ENCODE peak calls at places on chromosomes 6 and 20, in six cellular contexts. U is breast epithelium; A is cardiac muscle cell; S is left ventricle myocardium inferior; J is IMR-90; E is naive thymus-derived CD4-positive, alpha-beta T cell. O is an unnamed sample.

GRCh38 chr20:17725094-17725835 is 25.5 kb downstream of the BANF2 start:
- DNase-seq in E (no peak), S (no peak), J (no peak), A (no peak), U (no peak), O (no peak)

GRCh38 chr20:53750827-53751393 is 157.3 kb upstream of the ZNF217 start:
- DNase-seq in S (no peak), U (no peak), E (no peak), J (peak), A (peak), O (peak)

GRCh38 chr20:63808964-63809674 is 21.9 kb downstream of the ZBTB46 start:
- DNase-seq in U (no peak), A (no peak), J (no peak), S (no peak), E (no peak), O (no peak)

GRCh38 chr6:13934721-13935120 is 10.0 kb downstream of the RNF182 start:
- DNase-seq in E (no peak), J (no peak), U (no peak), S (no peak), A (no peak), O (no peak)

GRCh38 chr6:96162711-96163120 is 146.9 kb downstream of the FUT9 start:
- DNase-seq in E (no peak), U (no peak), J (no peak), S (no peak), A (no peak), O (no peak)

GRCh38 chr20:40563296-40563950 is 125.6 kb downstream of the MAFB start:
- DNase-seq in U (no peak), S (no peak), A (peak), J (no peak), E (no peak), O (no peak)

GRCh38 chr6:17178754-17179153 is 76.9 kb downstream of the STMND1 start:
- DNase-seq in U (no peak), E (no peak), S (no peak), J (no peak), A (no peak), O (no peak)

GRCh38 chr6:12331951-12332749 is 42.0 kb downstream of the EDN1 start:
- DNase-seq in U (peak), E (no peak), J (peak), S (no peak), A (peak), O (no peak)

GRCh38 chr20:41978246-41978790 is 360.1 kb upstream of the CHD6 start:
- DNase-seq in A (no peak), E (no peak), J (no peak), S (no peak), U (no peak), O (no peak)

GRCh38 chr20:19427913-19428800 is 215.7 kb downstream of the SLC24A3 start:
- DNase-seq in J (no peak), E (no peak), S (no peak), U (no peak), A (no peak), O (no peak)

GRCh38 chr20:6468751-6469150 is 298.7 kb upstream of the BMP2 start:
- DNase-seq in A (no peak), U (no peak), E (no peak), S (no peak), J (peak), O (no peak)

GRCh38 chr6:33689148-33689494 is 22.4 kb downstream of the UQCC2 start:
- DNase-seq in U (no peak), S (no peak), E (no peak), A (no peak), J (no peak), O (no peak)

GRCh38 chr6:37483917-37484785 is 15.5 kb downstream of the CCDC167 start:
- DNase-seq in S (peak), U (no peak), A (peak), J (peak), E (peak), O (peak)

GRCh38 chr6:119544325-119545150 is 195.0 kb upstream of the MAN1A1 start:
- DNase-seq in E (no peak), S (no peak), A (peak), U (no peak), J (peak), O (no peak)

GRCh38 chr6:158648682-158649131 is 1.1 kb upstream of the SYTL3 start:
- DNase-seq in A (peak), S (no peak), U (no peak), E (no peak), J (peak), O (no peak)

GRCh38 chr6:13485923-13486557 is 1.4 kb downstream of the GFOD1 start:
- DNase-seq in S (peak), A (peak), U (no peak), E (no peak), J (peak), O (peak)

GRCh38 chr6:46776070-46776752 is 17.0 kb upstream of the MEP1A start:
- DNase-seq in E (no peak), A (no peak), J (no peak), S (no peak), U (no peak), O (no peak)

DNA sequence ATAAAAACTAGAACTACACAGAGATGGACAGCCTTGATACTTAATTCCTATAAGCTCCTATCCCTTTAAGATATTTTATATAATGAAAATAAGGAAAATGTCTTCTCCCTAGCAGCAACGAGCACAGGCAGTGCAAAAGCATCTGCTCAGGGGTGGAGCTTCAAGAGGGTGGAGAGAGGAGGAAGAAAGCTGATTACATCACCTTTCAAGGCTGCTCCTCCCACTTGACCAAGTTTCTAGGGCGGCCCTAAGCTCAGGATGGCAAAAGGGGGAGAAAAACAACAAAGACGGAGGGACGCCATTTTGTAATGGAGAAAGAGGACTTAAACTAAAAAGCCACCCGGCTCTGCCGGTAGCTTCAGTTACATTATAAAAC is 2.2 kb downstream of the PPP1R10 start:
- DNase-seq in E (peak), S (peak), J (peak), A (peak), U (peak), O (peak)
- H3K4me3 ChIP-seq in E (peak), S (peak), J (peak), A (peak), U (peak), O (peak)

DNA sequence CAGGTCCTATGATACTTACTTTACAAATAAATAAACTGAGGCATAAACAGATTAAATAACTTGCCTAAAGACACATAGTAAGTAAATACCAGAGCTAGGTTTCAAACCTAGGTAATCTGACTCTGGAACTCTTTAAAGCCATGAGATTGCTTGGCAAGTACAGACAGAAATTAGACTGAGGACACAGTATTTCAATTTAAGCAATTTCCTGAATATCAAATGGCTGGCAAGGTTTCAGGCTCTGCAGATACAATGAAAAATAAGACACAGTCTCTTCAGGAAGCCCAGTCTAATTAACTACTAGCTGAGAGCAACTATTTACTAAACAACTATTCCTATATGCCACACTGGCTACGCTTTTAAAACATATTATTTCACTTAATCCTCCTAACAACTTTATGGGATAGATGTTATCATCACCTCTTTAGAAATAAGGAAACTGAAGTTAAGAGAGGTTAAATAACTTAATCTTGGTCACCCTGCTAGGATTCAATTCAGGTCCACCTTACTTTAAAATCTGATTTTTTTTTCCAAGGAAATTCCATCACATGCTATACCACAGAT is 4.3 kb downstream of the TRPC4AP start:
- DNase-seq in E (no peak), S (no peak), J (peak), A (peak), U (no peak), O (no peak)
- H3K4me3 ChIP-seq in E (no peak), S (no peak), J (no peak), A (no peak), U (no peak), O (no peak)

DNA sequence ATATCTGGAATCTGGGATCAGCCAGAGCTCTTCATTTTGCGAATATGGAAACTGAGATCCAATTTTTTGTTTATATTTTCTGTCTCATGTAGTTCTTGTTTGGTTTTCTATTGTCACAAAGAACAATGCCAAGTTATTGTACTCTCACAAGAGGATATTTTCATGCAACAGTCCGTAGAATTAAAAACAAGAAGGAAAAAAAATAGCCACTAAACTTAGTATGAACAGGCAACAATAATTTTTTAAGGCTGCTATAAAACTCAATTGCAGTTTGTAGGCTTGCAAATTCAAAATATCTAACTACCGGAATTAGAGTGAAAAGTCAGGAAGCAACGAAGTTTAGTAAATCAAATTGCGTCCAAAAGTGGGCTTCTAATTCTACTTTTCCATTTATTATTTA is 1.2 kb downstream of the POPDC3 start:
- DNase-seq in A (no peak), U (no peak), J (no peak), E (no peak), S (no peak), O (no peak)
- H3K4me3 ChIP-seq in A (peak), U (no peak), J (peak), E (no peak), S (peak), O (peak)

GRCh38 chr6:110158479-110158878 is 21.0 kb downstream of the WASF1 start:
- DNase-seq in E (no peak), U (no peak), A (no peak), J (peak), S (no peak), O (no peak)
- H3K4me3 ChIP-seq in E (no peak), U (no peak), A (no peak), J (no peak), S (no peak), O (no peak)